ENCODE peak calls at places on chromosomes 4 and X, in ten cellular contexts. T, H, I, U, C, O, V, D, W and J are unnamed samples.

GRCh38 chrX:22538581-22538980 is 265.9 kb downstream of the CBLL2 start:
- DNase-seq in T (no peak), H (no peak), I (no peak), U (no peak), C (no peak), O (no peak), V (no peak), D (no peak), W (no peak), J (no peak)

GRCh38 chr4:150973626-150974250 is 41.3 kb downstream of the LRBA start:
- DNase-seq in T (no peak), H (no peak), I (no peak), U (no peak), C (no peak), O (no peak), V (no peak), D (no peak), W (no peak), J (no peak)

GRCh38 chr4:4772534-4772933 is 86.9 kb upstream of the MSX1 start:
- DNase-seq in T (no peak), H (no peak), I (no peak), U (no peak), C (no peak), O (no peak), V (no peak), D (no peak), W (no peak), J (no peak)

GRCh38 chr4:79864470-79865190 is 208.4 kb downstream of the ANTXR2 start:
- DNase-seq in T (no peak), H (no peak), I (no peak), U (no peak), C (no peak), O (no peak), V (no peak), D (no peak), W (no peak), J (no peak)

GRCh38 chr4:184693056-184693455 is 40.8 kb downstream of the CENPU start:
- DNase-seq in T (no peak), H (no peak), I (no peak), U (no peak), C (no peak), O (no peak), V (no peak), D (no peak), W (no peak), J (no peak)

GRCh38 chr4:145815626-145816025 is 123.0 kb downstream of the ZNF827 start:
- DNase-seq in T (no peak), H (no peak), I (no peak), U (no peak), C (no peak), O (no peak), V (no peak), D (no peak), W (no peak), J (no peak)

GRCh38 chr4:155766544-155766943 is 7.7 kb downstream of the GUCY1B1 start:
- DNase-seq in T (no peak), H (no peak), I (no peak), U (no peak), C (no peak), O (no peak), V (no peak), D (no peak), W (no peak), J (no peak)

GRCh38 chr4:113145519-113146291 is 96.3 kb downstream of the ANK2 start:
- DNase-seq in T (peak; percentile 77), H (no peak), I (no peak), U (no peak), C (no peak), O (no peak), V (no peak), D (no peak), W (no peak), J (no peak)

GRCh38 chr4:25658777-25659176 is 3.1 kb downstream of the SLC34A2 start:
- DNase-seq in T (no peak), H (no peak), I (no peak), U (peak; percentile 53), C (no peak), O (no peak), V (no peak), D (no peak), W (no peak), J (no peak)

GRCh38 chr4:25654031-25654970 is 1.4 kb upstream of the SLC34A2 start:
- DNase-seq in T (peak; percentile 46), H (no peak), I (no peak), U (peak; percentile 72), C (no peak), O (no peak), V (no peak), D (peak; percentile 54), W (no peak), J (no peak)

GRCh38 chr4:25654971-25655963 is at the start of gene SLC34A2:
- DNase-seq in T (peak; percentile 92), H (no peak), I (peak; percentile 19), U (peak; percentile 79), C (no peak), O (no peak), V (no peak), D (peak; percentile 23), W (peak; percentile 73), J (no peak)

GRCh38 chr4:25658357-25658771 is 2.7 kb downstream of the SLC34A2 start:
- DNase-seq in T (no peak), H (no peak), I (no peak), U (peak; percentile 58), C (no peak), O (no peak), V (no peak), D (no peak), W (peak; percentile 22), J (no peak)

GRCh38 chr4:25656031-25656430 is 380 bp downstream of the SLC34A2 start:
- DNase-seq in T (no peak), H (no peak), I (no peak), U (no peak), C (no peak), O (no peak), V (no peak), D (no peak), W (no peak), J (no peak)
- H3K4me1 ChIP-seq in T (peaks cover 30% of the 10 kb centered on the region), H (no peaks in the 10 kb centered on the region), I (no peaks in the 10 kb centered on the region), U (no peaks in the 10 kb centered on the region), C (no peaks in the 10 kb centered on the region), O (peaks cover 9% of the 10 kb centered on the region), V (no peaks in the 10 kb centered on the region), D (no peaks in the 10 kb centered on the region), W (peaks cover 12% of the 10 kb centered on the region), J (peaks cover 8% of the 10 kb centered on the region)

DNA sequence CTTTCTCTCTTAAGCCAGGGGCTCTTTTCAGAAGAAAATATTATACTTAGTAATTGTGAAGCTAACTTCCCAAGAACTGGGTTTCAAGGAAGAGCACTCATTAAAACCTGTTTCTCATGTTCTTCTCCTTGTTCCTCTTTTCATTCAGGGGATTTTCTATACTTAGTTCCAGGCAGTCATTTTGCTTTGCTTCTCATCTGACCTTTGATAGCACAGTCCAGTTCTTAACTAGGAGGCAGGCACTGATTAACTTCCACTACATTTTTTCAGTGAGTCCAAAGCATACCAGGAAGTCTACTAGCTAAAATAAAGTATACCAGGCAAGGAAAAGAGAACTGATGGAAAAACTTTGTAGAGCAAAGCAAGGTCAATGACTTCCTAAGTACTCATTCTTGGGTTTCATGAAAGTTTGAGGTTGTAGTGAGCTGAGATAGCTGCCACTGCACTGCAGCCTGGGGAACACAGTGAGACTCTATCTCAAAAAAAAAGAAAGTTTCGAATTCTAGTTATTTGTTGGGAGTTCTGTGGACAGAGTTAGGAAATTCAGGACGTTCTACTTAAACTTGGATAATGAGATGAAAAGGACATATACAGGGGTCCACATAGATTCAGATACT is 190.1 kb upstream of the HS3ST1 start:
- DNase-seq in T (no peak), H (no peak), I (no peak), U (no peak), C (no peak), O (no peak), V (no peak), D (no peak), W (no peak), J (no peak)
- H3K27ac ChIP-seq in T (no peak overlapping the region), H (no peak overlapping the region), I (no peak overlapping the region), U (no peak overlapping the region), C (no peak overlapping the region), O (no peak overlapping the region), V (no peak overlapping the region), D (no peak overlapping the region), W (no peak overlapping the region), J (no peak overlapping the region)

GRCh38 chrX:17830211-17830610 is 30.9 kb downstream of the RAI2 start:
- DNase-seq in T (no peak), H (no peak), I (no peak), U (no peak), C (no peak), O (no peak), V (no peak), D (no peak), W (no peak), J (no peak)

GRCh38 chrX:17831255-17831654 is 29.8 kb downstream of the RAI2 start:
- DNase-seq in T (no peak), H (no peak), I (no peak), U (no peak), C (no peak), O (no peak), V (no peak), D (no peak), W (no peak), J (no peak)

GRCh38 chrX:17826609-17827496 is 34.2 kb downstream of the RAI2 start:
- DNase-seq in T (no peak), H (no peak), I (no peak), U (no peak), C (no peak), O (no peak), V (no peak), D (no peak), W (no peak), J (no peak)

GRCh38 chrX:17829526-17829925 is 31.6 kb downstream of the RAI2 start:
- DNase-seq in T (no peak), H (no peak), I (no peak), U (no peak), C (no peak), O (no peak), V (no peak), D (no peak), W (no peak), J (no peak)

GRCh38 chrX:17828156-17828555 is 32.9 kb downstream of the RAI2 start:
- DNase-seq in T (no peak), H (no peak), I (no peak), U (no peak), C (no peak), O (no peak), V (no peak), D (no peak), W (no peak), J (no peak)
- TF ChIP-seq POLR2AphosphoS5 in T (no peak), H (no peak), I (no peak), U (no peak), C (no peak), O (no peak), V (no peak), D (no peak), W (no peak), J (no peak)

DNA sequence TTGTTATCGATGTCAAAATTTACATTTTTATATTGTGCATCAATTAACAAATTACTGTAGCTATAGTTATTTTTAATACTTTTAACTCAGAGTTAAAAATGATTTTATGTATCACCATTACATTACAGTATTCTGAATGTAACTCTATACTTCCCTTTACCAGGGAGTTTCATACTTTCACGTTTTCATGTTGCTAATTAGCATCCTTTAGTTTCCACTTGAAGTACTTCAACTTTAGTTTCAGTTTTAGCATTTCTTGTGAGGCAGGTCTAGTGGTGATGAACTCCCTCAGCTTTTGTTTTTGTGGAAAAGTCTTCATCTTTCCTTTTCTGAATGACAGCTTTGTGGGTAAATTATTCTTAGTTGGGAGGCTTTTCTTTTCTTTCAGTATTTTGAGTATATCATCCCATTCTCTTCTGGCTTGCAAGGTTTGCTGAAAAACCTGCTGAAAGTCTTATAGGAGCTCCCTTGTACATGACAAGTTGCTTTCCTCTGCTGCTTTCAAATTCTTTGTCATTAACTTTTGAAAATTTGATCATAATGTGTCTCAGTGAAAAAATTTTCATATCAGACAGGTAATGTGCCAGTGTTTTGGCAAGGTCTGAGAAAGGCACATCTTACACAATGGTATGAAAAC is 9.8 kb upstream of the CISD2 start:
- DNase-seq in T (no peak), H (no peak), I (no peak), U (no peak), C (no peak), O (no peak), V (no peak), D (no peak), W (no peak), J (no peak)
- H3K4me1 ChIP-seq in T (no peaks in the 10 kb centered on the region), H (no peaks in the 10 kb centered on the region), I (no peaks in the 10 kb centered on the region), U (no peaks in the 10 kb centered on the region), C (no peaks in the 10 kb centered on the region), O (no peaks in the 10 kb centered on the region), V (no peaks in the 10 kb centered on the region), D (no peaks in the 10 kb centered on the region), W (peaks cover 6% of the 10 kb centered on the region), J (no peaks in the 10 kb centered on the region)